ENCODE peak calls at places on chromosomes 13 and 19, in ten cellular contexts. W, E, F, K, J, X, Y, O, C and B are unnamed samples.

GRCh38 chr13:63741029-63741813 is 2325.6 kb upstream of the PCDH20 start:
- DNase-seq in W (no peak), E (no peak), F (no peak), K (no peak), J (no peak), X (peak), Y (no peak), O (no peak), C (peak), B (no peak)

GRCh38 chr13:97977376-97977705 is 23.9 kb downstream of the IPO5 start:
- DNase-seq in W (no peak), E (no peak), F (no peak), K (no peak), J (no peak), X (no peak), Y (no peak), O (no peak), C (no peak), B (no peak)

GRCh38 chr19:35107541-35107939 is 8.1 kb upstream of the FXYD3 start:
- DNase-seq in W (no peak), E (peak), F (no peak), K (no peak), J (peak), X (no peak), Y (peak), O (no peak), C (peak), B (no peak)

GRCh38 chr19:3699071-3699740 is 1.1 kb downstream of the PIP5K1C start:
- DNase-seq in W (peak), E (peak), F (no peak), K (peak), J (peak), X (peak), Y (peak), O (peak), C (peak), B (no peak)

GRCh38 chr19:15790096-15790495 is 2.6 kb downstream of the OR10H5 start:
- DNase-seq in W (no peak), E (peak), F (no peak), K (no peak), J (no peak), X (no peak), Y (no peak), O (no peak), C (no peak), B (no peak)

GRCh38 chr19:335486-336066 is 9.0 kb downstream of the MIER2 start:
- DNase-seq in W (no peak), E (no peak), F (no peak), K (no peak), J (no peak), X (no peak), Y (no peak), O (no peak), C (no peak), B (no peak)

GRCh38 chr19:50992666-50993035 is 8.8 kb downstream of the KLK8 start:
- DNase-seq in W (no peak), E (no peak), F (no peak), K (no peak), J (no peak), X (no peak), Y (no peak), O (no peak), C (no peak), B (no peak)

GRCh38 chr13:24614306-24615080 is 65.7 kb upstream of the ATP12A start:
- DNase-seq in W (no peak), E (no peak), F (no peak), K (no peak), J (no peak), X (no peak), Y (no peak), O (peak), C (no peak), B (no peak)

GRCh38 chr13:98927954-98928927 is 49.6 kb downstream of the DOCK9 start:
- DNase-seq in W (no peak), E (no peak), F (no peak), K (no peak), J (peak), X (no peak), Y (no peak), O (no peak), C (peak), B (peak)

GRCh38 chr13:79990048-79990447 is 350.9 kb downstream of the SPRY2 start:
- DNase-seq in W (no peak), E (no peak), F (no peak), K (no peak), J (no peak), X (no peak), Y (no peak), O (no peak), C (no peak), B (no peak)

GRCh38 chr13:113033054-113033453 is 64.0 kb downstream of the MCF2L start:
- DNase-seq in W (no peak), E (no peak), F (no peak), K (no peak), J (no peak), X (no peak), Y (no peak), O (no peak), C (no peak), B (no peak)

GRCh38 chr19:13275016-13275722 is 125.0 kb downstream of the IER2 start:
- DNase-seq in W (no peak), E (no peak), F (no peak), K (no peak), J (no peak), X (no peak), Y (no peak), O (no peak), C (no peak), B (no peak)

GRCh38 chr13:93279982-93280381 is 53.4 kb downstream of the GPC6 start:
- DNase-seq in W (no peak), E (no peak), F (no peak), K (no peak), J (no peak), X (no peak), Y (no peak), O (no peak), C (no peak), B (no peak)

GRCh38 chr13:79660361-79660760 is 179.4 kb downstream of the NDFIP2 start:
- DNase-seq in W (no peak), E (no peak), F (no peak), K (no peak), J (no peak), X (no peak), Y (no peak), O (no peak), C (no peak), B (no peak)

GRCh38 chr19:18399008-18399407 is 1.6 kb upstream of the LRRC25 start:
- DNase-seq in W (no peak), E (peak), F (no peak), K (peak), J (peak), X (no peak), Y (no peak), O (no peak), C (no peak), B (no peak)

GRCh38 chr19:15422311-15423075 is 3.7 kb upstream of the AKAP8L start:
- DNase-seq in W (no peak), E (no peak), F (no peak), K (peak), J (no peak), X (peak), Y (no peak), O (no peak), C (no peak), B (no peak)

GRCh38 chr13:59690857-59691500 is 472.7 kb downstream of the DIAPH3 start:
- DNase-seq in W (no peak), E (no peak), F (no peak), K (no peak), J (no peak), X (no peak), Y (no peak), O (no peak), C (no peak), B (no peak)

GRCh38 chr13:44188257-44188656 is 185.4 kb upstream of the SERP2 start:
- DNase-seq in W (no peak), E (peak), F (no peak), K (no peak), J (no peak), X (no peak), Y (no peak), O (no peak), C (no peak), B (no peak)

GRCh38 chr13:100461309-100462035 is 127.1 kb downstream of the GGACT start:
- DNase-seq in W (no peak), E (peak), F (no peak), K (no peak), J (no peak), X (no peak), Y (no peak), O (no peak), C (no peak), B (no peak)

GRCh38 chr13:28458604-28459003 is 36.3 kb downstream of the FLT1 start:
- DNase-seq in W (no peak), E (no peak), F (no peak), K (no peak), J (no peak), X (no peak), Y (no peak), O (no peak), C (no peak), B (no peak)

GRCh38 chr19:41064974-41065569 is 23.2 kb upstream of the CYP2A13 start:
- DNase-seq in W (no peak), E (peak), F (no peak), K (no peak), J (peak), X (no peak), Y (no peak), O (no peak), C (no peak), B (peak)

GRCh38 chr13:59276436-59276835 is 887.3 kb downstream of the DIAPH3 start:
- DNase-seq in W (no peak), E (no peak), F (no peak), K (no peak), J (no peak), X (no peak), Y (no peak), O (no peak), C (no peak), B (no peak)

GRCh38 chr19:49685845-49686332 is 3.5 kb upstream of the ADM5 start:
- DNase-seq in W (no peak), E (no peak), F (no peak), K (no peak), J (no peak), X (no peak), Y (no peak), O (no peak), C (no peak), B (no peak)

GRCh38 chr19:4488496-4488895 is 16.4 kb downstream of the HDGFL2 start:
- DNase-seq in W (no peak), E (no peak), F (no peak), K (no peak), J (no peak), X (no peak), Y (no peak), O (no peak), C (no peak), B (no peak)

GRCh38 chr13:51317262-51317661 is 22.2 kb upstream of the SERPINE3 start:
- DNase-seq in W (no peak), E (no peak), F (no peak), K (no peak), J (no peak), X (no peak), Y (no peak), O (no peak), C (no peak), B (no peak)

GRCh38 chr13:110468986-110469495 is 92.5 kb downstream of the RAB20 start:
- DNase-seq in W (no peak), E (no peak), F (no peak), K (no peak), J (no peak), X (no peak), Y (no peak), O (no peak), C (no peak), B (no peak)

GRCh38 chr19:41362143-41362847 is 1.7 kb downstream of the B9D2 start:
- DNase-seq in W (no peak), E (peak), F (no peak), K (no peak), J (no peak), X (no peak), Y (no peak), O (no peak), C (no peak), B (no peak)

GRCh38 chr13:24741791-24742190 is 22.2 kb upstream of the RNF17 start:
- DNase-seq in W (no peak), E (no peak), F (no peak), K (no peak), J (no peak), X (no peak), Y (no peak), O (no peak), C (no peak), B (no peak)

GRCh38 chr19:10964903-10965302 is 4.1 kb downstream of the SMARCA4 start:
- DNase-seq in W (no peak), E (no peak), F (no peak), K (no peak), J (no peak), X (no peak), Y (no peak), O (no peak), C (no peak), B (no peak)
- H3K4me3 ChIP-seq in W (no peak), E (no peak), F (no peak), K (no peak), J (no peak), X (no peak), Y (no peak), O (no peak), C (no peak), B (no peak)

GRCh38 chr13:32187651-32188050 is 127.5 kb downstream of the ZAR1L start:
- DNase-seq in W (no peak), E (no peak), F (no peak), K (no peak), J (no peak), X (no peak), Y (no peak), O (no peak), C (no peak), B (no peak)
- H3K4me3 ChIP-seq in W (no peak), E (no peak), F (no peak), K (no peak), J (no peak), X (no peak), Y (no peak), O (no peak), C (no peak), B (no peak)

GRCh38 chr19:54536956-54537355 is 34.3 kb downstream of the LAIR2 start:
- DNase-seq in W (no peak), E (no peak), F (no peak), K (no peak), J (no peak), X (no peak), Y (no peak), O (no peak), C (no peak), B (no peak)
- H3K4me3 ChIP-seq in W (no peak), E (no peak), F (no peak), K (no peak), J (no peak), X (no peak), Y (no peak), O (no peak), C (no peak), B (no peak)

GRCh38 chr13:36072536-36072935 is 58.6 kb downstream of the DCLK1 start:
- DNase-seq in W (no peak), E (no peak), F (no peak), K (no peak), J (no peak), X (no peak), Y (no peak), O (no peak), C (no peak), B (no peak)

GRCh38 chr13:36067619-36068456 is 63.3 kb downstream of the DCLK1 start:
- DNase-seq in W (no peak), E (no peak), F (no peak), K (no peak), J (no peak), X (no peak), Y (no peak), O (no peak), C (no peak), B (no peak)

GRCh38 chr13:36072127-36072526 is 59.1 kb downstream of the DCLK1 start:
- DNase-seq in W (no peak), E (no peak), F (no peak), K (no peak), J (no peak), X (no peak), Y (no peak), O (no peak), C (no peak), B (no peak)

GRCh38 chr13:36074659-36075058 is 56.5 kb downstream of the DCLK1 start:
- DNase-seq in W (no peak), E (no peak), F (no peak), K (no peak), J (peak), X (no peak), Y (no peak), O (no peak), C (no peak), B (no peak)

DNA sequence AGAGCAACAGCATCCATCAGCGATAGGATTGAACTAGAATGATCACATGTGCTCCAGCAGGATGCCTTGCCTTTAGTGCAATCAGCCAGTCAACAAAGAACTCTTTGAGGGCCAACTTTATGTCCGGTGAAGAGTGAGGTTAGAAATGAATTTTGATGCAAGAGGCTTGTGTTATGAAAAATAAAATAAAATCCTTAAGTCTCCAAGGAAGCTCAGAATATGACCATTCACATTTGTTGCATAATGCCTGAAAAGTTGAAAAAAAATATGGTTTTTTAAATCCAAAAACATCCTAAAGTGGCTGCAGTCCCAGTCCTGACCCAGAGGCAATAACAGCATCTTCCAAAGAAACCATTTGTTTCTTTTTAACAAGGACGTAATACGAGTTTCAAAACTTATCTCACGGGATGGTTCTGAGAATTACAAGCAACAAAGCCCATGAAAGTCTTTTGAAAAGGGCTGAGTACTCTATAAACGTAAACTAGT is 61.3 kb downstream of the DCLK1 start:
- DNase-seq in W (no peak), E (no peak), F (no peak), K (peak), J (peak), X (no peak), Y (no peak), O (no peak), C (peak), B (no peak)
- H3K4me3 ChIP-seq in W (no peak), E (no peak), F (no peak), K (no peak), J (no peak), X (no peak), Y (no peak), O (no peak), C (no peak), B (no peak)

DNA sequence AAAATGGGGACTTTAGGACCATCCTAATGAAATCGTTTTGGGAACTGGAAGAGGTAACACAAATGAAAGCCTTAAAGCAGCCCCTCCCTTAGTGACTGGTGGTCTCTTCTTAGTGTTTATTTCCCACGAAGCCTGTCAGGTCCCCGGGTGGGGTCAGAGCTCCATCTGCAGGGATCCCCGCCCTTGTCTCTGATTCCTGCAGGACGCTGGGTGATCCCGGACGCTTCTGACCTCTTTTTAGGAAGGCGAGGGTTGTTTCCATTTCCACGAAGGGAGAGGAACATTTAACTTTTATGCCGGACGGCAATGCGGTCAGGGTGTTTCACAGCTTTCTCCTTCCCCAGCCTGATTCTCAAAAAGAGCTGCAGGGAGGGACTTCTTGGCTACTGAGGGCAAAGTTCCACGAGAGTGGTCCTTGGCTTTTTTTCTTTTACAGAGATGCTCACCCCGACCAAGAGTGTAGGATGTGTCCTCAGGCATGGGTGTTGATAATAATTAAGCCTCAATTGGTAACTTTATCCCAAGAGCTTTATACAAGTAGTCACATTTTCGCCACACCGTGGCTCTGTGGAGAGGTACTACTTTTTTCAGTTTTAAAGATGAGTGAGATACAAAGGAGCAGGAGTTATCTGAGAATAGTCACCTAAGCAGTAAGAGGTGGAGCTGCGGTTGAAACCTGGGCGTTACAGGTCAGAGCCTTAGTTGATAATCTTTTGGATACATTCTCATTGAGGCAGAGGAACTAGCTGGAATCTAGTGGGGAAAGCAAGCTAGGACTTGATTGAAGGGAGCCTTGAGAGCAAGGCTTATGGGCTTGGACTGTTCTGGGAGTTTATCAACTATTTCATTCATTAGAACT is 813 bp downstream of the ZNF284 start:
- DNase-seq in W (no peak), E (peak), F (no peak), K (no peak), J (peak), X (no peak), Y (no peak), O (no peak), C (no peak), B (no peak)
- H3K4me3 ChIP-seq in W (peak), E (peak), F (peak), K (peak), J (peak), X (peak), Y (peak), O (peak), C (peak), B (peak)